ENCODE peak calls at places on chromosomes 6 and 20, in five cellular contexts. G is fibroblast of mammary gland, Q is nephron progenitor cell, L is hepatocyte, X is mesothelial cell of epicardium. V is an unnamed sample.

GRCh38 chr20:38935285-38935684 is 9.1 kb downstream of the FAM83D start:
- DNase-seq in G (peak; percentile 44), Q (no peak), L (no peak), X (no peak), V (no peak)

GRCh38 chr20:329851-330232 is 4.5 kb downstream of the SOX12 start:
- DNase-seq in G (no peak), Q (no peak), L (no peak), X (no peak), V (no peak)

GRCh38 chr6:47047479-47048411 is 5.6 kb upstream of the ADGRF1 start:
- DNase-seq in G (peak; percentile 76), Q (peak; percentile 47), L (peak; percentile 88), X (peak; percentile 44), V (peak; percentile 41)

GRCh38 chr6:81750201-81750600 is 2.3 kb downstream of the TENT5A start:
- DNase-seq in G (no peak), Q (no peak), L (no peak), X (no peak), V (no peak)

GRCh38 chr6:154143753-154144152 is 104.7 kb downstream of the OPRM1 start:
- DNase-seq in G (no peak), Q (no peak), L (no peak), X (no peak), V (no peak)

GRCh38 chr6:83429857-83430605 is 820 bp downstream of the ME1 start:
- DNase-seq in G (peak; percentile 46), Q (peak; percentile 43), L (peak; percentile 55), X (no peak), V (no peak)

GRCh38 chr20:32470025-32470861 is 112.1 kb downstream of the ASXL1 start:
- DNase-seq in G (peak; percentile 75), Q (peak; percentile 60), L (peak; percentile 80), X (peak; percentile 36), V (peak; percentile 72)

GRCh38 chr20:15618912-15619311 is 954.3 kb downstream of the KIF16B start:
- DNase-seq in G (no peak), Q (no peak), L (no peak), X (no peak), V (no peak)

GRCh38 chr6:161660666-161661571 is 387.1 kb upstream of the AGPAT4 start:
- DNase-seq in G (peak; percentile 9), Q (no peak), L (no peak), X (no peak), V (no peak)

GRCh38 chr20:4153251-4153650 is 137.9 kb upstream of the RNF24 start:
- DNase-seq in G (no peak), Q (no peak), L (no peak), X (no peak), V (no peak)

GRCh38 chr6:82298012-82298411 is 50.5 kb upstream of the IBTK start:
- DNase-seq in G (peak; percentile 59), Q (no peak), L (peak; percentile 44), X (no peak), V (no peak)

GRCh38 chr20:1281279-1282057 is 15.4 kb downstream of the SNPH start:
- DNase-seq in G (no peak), Q (no peak), L (no peak), X (no peak), V (no peak)

GRCh38 chr6:83369692-83370091 is 61.2 kb downstream of the ME1 start:
- DNase-seq in G (no peak), Q (no peak), L (no peak), X (no peak), V (no peak)

GRCh38 chr20:11140359-11140758 is 466.6 kb upstream of the JAG1 start:
- DNase-seq in G (peak; percentile 97), Q (no peak), L (no peak), X (no peak), V (no peak)

GRCh38 chr6:116265081-116265829 is 11.4 kb upstream of the TSPYL4 start:
- DNase-seq in G (peak; percentile 41), Q (no peak), L (no peak), X (no peak), V (no peak)

GRCh38 chr20:56518126-56518525 is 6.4 kb upstream of the FAM209A start:
- DNase-seq in G (no peak), Q (no peak), L (no peak), X (no peak), V (no peak)

GRCh38 chr6:136235233-136235564 is 14.9 kb downstream of the MTFR2 start:
- DNase-seq in G (peak; percentile 68), Q (no peak), L (no peak), X (no peak), V (no peak)

GRCh38 chr20:44180814-44181213 is 6.2 kb downstream of the JPH2 start:
- DNase-seq in G (no peak), Q (peak; percentile 27), L (peak; percentile 45), X (peak; percentile 42), V (no peak)

GRCh38 chr6:29967379-29968010 is 25.2 kb downstream of the HLA-A start:
- DNase-seq in G (peak; percentile 17), Q (no peak), L (peak; percentile 66), X (no peak), V (no peak)

GRCh38 chr6:9404351-9405146 is 969.2 kb upstream of the SLC35B3 start:
- DNase-seq in G (peak; percentile 28), Q (no peak), L (no peak), X (no peak), V (no peak)

GRCh38 chr20:25376236-25376635 is 14.4 kb downstream of the ABHD12 start:
- DNase-seq in G (no peak), Q (no peak), L (no peak), X (no peak), V (no peak)

GRCh38 chr6:137731960-137732616 is 135.0 kb upstream of the TNFAIP3 start:
- DNase-seq in G (peak; percentile 87), Q (no peak), L (peak; percentile 32), X (no peak), V (no peak)

GRCh38 chr6:12151433-12151820 is 138.7 kb upstream of the EDN1 start:
- DNase-seq in G (no peak), Q (no peak), L (no peak), X (no peak), V (no peak)

GRCh38 chr6:169724554-169725269 is 412 bp upstream of the PHF10 start:
- DNase-seq in G (no peak), Q (peak; percentile 87), L (peak; percentile 88), X (peak; percentile 76), V (peak; percentile 79)

GRCh38 chr20:60056345-60057122 is 98.3 kb downstream of the CDH26 start:
- DNase-seq in G (no peak), Q (no peak), L (no peak), X (no peak), V (no peak)

GRCh38 chr20:62638055-62638570 is 4.2 kb upstream of the SLCO4A1 start:
- DNase-seq in G (no peak), Q (no peak), L (no peak), X (no peak), V (no peak)

GRCh38 chr6:115441671-115442070 is 619.0 kb downstream of the FRK start:
- DNase-seq in G (peak; percentile 2), Q (no peak), L (no peak), X (no peak), V (no peak)

GRCh38 chr6:71250050-71250689 is 38.4 kb upstream of the OGFRL1 start:
- DNase-seq in G (peak; percentile 92), Q (no peak), L (no peak), X (no peak), V (no peak)

GRCh38 chr6:139062921-139063320 is 34.4 kb downstream of the ABRACL start:
- DNase-seq in G (peak; percentile 69), Q (no peak), L (no peak), X (no peak), V (no peak)

GRCh38 chr6:130935978-130936377 is 108.8 kb downstream of the SMLR1 start:
- DNase-seq in G (no peak), Q (no peak), L (no peak), X (no peak), V (no peak)

GRCh38 chr20:64184795-64185194 is 20.5 kb downstream of the MYT1 start:
- DNase-seq in G (no peak), Q (no peak), L (no peak), X (no peak), V (no peak)

GRCh38 chr20:49268600-49269365 is 9.1 kb downstream of the ZNFX1 start:
- DNase-seq in G (peak; percentile 74), Q (no peak), L (no peak), X (no peak), V (no peak)

GRCh38 chr6:71209626-71210025 is 79.0 kb upstream of the OGFRL1 start:
- DNase-seq in G (no peak), Q (no peak), L (no peak), X (no peak), V (no peak)

GRCh38 chr6:97468981-97469380 is 186.0 kb upstream of the MMS22L start:
- DNase-seq in G (no peak), Q (no peak), L (no peak), X (no peak), V (no peak)

GRCh38 chr6:1266686-1267056 is 45.2 kb upstream of the FOXQ1 start:
- DNase-seq in G (no peak), Q (no peak), L (no peak), X (no peak), V (no peak)

GRCh38 chr6:1263850-1264377 is 48.0 kb upstream of the FOXQ1 start:
- DNase-seq in G (no peak), Q (no peak), L (peak; percentile 23), X (no peak), V (no peak)

GRCh38 chr6:1264619-1265445 is 47.1 kb upstream of the FOXQ1 start:
- DNase-seq in G (no peak), Q (no peak), L (no peak), X (no peak), V (no peak)

GRCh38 chr6:1262704-1263038 is 49.2 kb upstream of the FOXQ1 start:
- DNase-seq in G (no peak), Q (no peak), L (no peak), X (no peak), V (no peak)

GRCh38 chr6:1263039-1263849 is 48.7 kb upstream of the FOXQ1 start:
- DNase-seq in G (no peak), Q (no peak), L (peak; percentile 44), X (no peak), V (no peak)
- TF ChIP-seq CTCF in G (no peak), Q (no peak), L (no peak), X (no peak), V (no peak)

GRCh38 chr6:90691823-90692222 is 105.0 kb upstream of the MAP3K7 start:
- DNase-seq in G (no peak), Q (no peak), L (no peak), X (no peak), V (no peak)
- TF ChIP-seq CTCF in G (no peak), Q (peak; percentile 14), L (no peak), X (peak; percentile 59), V (peak; percentile 30)

GRCh38 chr6:28356666-28357020 is 6.9 kb downstream of the ZKSCAN3 start:
- DNase-seq in G (no peak), Q (no peak), L (no peak), X (no peak), V (no peak)

GRCh38 chr6:28354688-28355554 is 5.2 kb downstream of the ZKSCAN3 start:
- DNase-seq in G (no peak), Q (no peak), L (no peak), X (no peak), V (no peak)

GRCh38 chr6:28357036-28357435 is 7.3 kb downstream of the ZKSCAN3 start:
- DNase-seq in G (peak; percentile 7), Q (no peak), L (peak; percentile 28), X (no peak), V (no peak)

GRCh38 chr6:28353981-28354676 is 4.4 kb downstream of the ZKSCAN3 start:
- DNase-seq in G (peak; percentile 84), Q (no peak), L (no peak), X (no peak), V (no peak)

GRCh38 chr6:28355743-28356665 is 6.3 kb downstream of the ZKSCAN3 start:
- DNase-seq in G (peak; percentile 89), Q (peak; percentile 71), L (peak; percentile 93), X (peak; percentile 74), V (peak; percentile 68)
- TF ChIP-seq CTCF in G (peak; percentile 73), Q (peak; percentile 67), L (peak; percentile 85), X (peak; percentile 88), V (peak; percentile 86)

GRCh38 chr6:80742481-80742880 is 636.0 kb downstream of the BCKDHB start:
- DNase-seq in G (peak; percentile 64), Q (no peak), L (peak; percentile 47), X (no peak), V (no peak)
- TF ChIP-seq CTCF in G (peak; percentile 48), Q (peak; percentile 22), L (peak; percentile 61), X (peak; percentile 26), V (peak; percentile 33)